ENCODE peak calls at places on chromosomes 16 and 17, in six cellular contexts. O, F, P, X, E and T are unnamed samples. For H3K4me1, the result is how much of the 10 kb centered on the place peaks cover.

GRCh38 chr16:20333120-20333519 is 5.8 kb upstream of the GP2 start:
- DNase-seq in O (no peak), F (no peak), P (no peak), X (no peak), E (no peak), T (no peak)

GRCh38 chr17:17987187-17987896 is 14.7 kb downstream of the DRC3 start:
- DNase-seq in O (no peak), F (no peak), P (no peak), X (no peak), E (no peak), T (no peak)

GRCh38 chr16:29824589-29825144 is 4.4 kb downstream of the MVP start:
- DNase-seq in O (peak), F (no peak), P (no peak), X (peak), E (no peak), T (no peak)

GRCh38 chr16:68444058-68444657 is 4.2 kb downstream of the SMPD3 start:
- DNase-seq in O (peak), F (peak), P (peak), X (peak), E (no peak), T (peak)

GRCh38 chr16:10296956-10297340 is 88.9 kb upstream of the ATF7IP2 start:
- DNase-seq in O (no peak), F (no peak), P (no peak), X (no peak), E (no peak), T (no peak)

GRCh38 chr17:10183931-10184930 is 14.2 kb downstream of the GAS7 start:
- DNase-seq in O (no peak), F (no peak), P (no peak), X (no peak), E (no peak), T (peak)

GRCh38 chr16:53689636-53690035 is 14.0 kb downstream of the RPGRIP1L start:
- DNase-seq in O (peak), F (no peak), P (no peak), X (no peak), E (no peak), T (no peak)

GRCh38 chr17:59001158-59001814 is 105.4 kb downstream of the TRIM37 start:
- DNase-seq in O (peak), F (peak), P (no peak), X (peak), E (no peak), T (peak)

GRCh38 chr16:53558665-53559064 is 55.7 kb upstream of the AKTIP start:
- DNase-seq in O (no peak), F (no peak), P (no peak), X (no peak), E (no peak), T (no peak)

GRCh38 chr17:61837175-61838051 is 25.9 kb downstream of the BRIP1 start:
- DNase-seq in O (peak), F (no peak), P (peak), X (peak), E (no peak), T (peak)

GRCh38 chr16:537415-538335 is 10.2 kb downstream of the CAPN15 start:
- DNase-seq in O (no peak), F (no peak), P (no peak), X (no peak), E (no peak), T (no peak)

GRCh38 chr17:32626371-32626770 is 139.6 kb downstream of the CDK5R1 start:
- DNase-seq in O (no peak), F (no peak), P (no peak), X (no peak), E (no peak), T (no peak)

GRCh38 chr17:2057130-2057713 is 2.3 kb downstream of the HIC1 start:
- DNase-seq in O (no peak), F (no peak), P (no peak), X (peak), E (no peak), T (peak)

GRCh38 chr17:2056221-2057129 is 1.6 kb downstream of the HIC1 start:
- DNase-seq in O (peak), F (peak), P (no peak), X (peak), E (no peak), T (peak)

GRCh38 chr17:2059125-2059836 is 4.4 kb downstream of the HIC1 start:
- DNase-seq in O (no peak), F (peak), P (no peak), X (no peak), E (no peak), T (peak)

GRCh38 chr17:2058521-2059124 is 3.7 kb downstream of the HIC1 start:
- DNase-seq in O (peak), F (peak), P (no peak), X (peak), E (no peak), T (peak)

DNA sequence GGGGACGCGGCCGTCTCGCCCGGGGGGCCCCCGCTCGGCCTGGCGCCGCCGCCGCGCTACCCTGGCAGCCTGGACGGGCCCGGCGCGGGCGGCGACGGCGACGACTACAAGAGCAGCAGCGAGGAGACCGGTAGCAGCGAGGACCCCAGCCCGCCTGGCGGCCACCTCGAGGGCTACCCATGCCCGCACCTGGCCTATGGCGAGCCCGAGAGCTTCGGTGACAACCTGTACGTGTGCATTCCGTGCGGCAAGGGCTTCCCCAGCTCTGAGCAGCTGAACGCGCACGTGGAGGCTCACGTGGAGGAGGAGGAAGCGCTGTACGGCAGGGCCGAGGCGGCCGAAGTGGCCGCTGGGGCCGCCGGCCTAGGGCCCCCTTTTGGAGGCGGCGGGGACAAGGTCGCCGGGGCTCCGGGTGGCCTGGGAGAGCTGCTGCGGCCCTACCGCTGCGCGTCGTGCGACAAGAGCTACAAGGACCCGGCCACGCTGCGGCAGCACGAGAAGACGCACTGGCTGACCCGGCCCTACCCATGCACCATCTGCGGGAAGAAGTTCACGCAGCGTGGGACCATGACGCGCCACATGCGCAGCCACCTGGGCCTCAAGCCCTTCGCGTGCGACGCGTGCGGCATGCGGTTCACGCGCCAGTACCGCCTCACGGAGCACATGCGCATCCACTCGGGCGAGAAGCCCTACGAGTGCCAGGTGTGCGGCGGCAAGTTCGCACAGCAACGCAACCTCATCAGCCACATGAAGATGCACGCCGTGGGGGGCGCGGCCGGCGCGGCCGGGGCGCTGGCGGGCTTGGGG is 3.0 kb downstream of the HIC1 start:
- DNase-seq in O (peak), F (peak), P (no peak), X (peak), E (no peak), T (peak)
- H2BK15ac ChIP-seq in O (no peak), F (no peak), P (no peak), X (no peak), E (peak), T (no peak)

GRCh38 chr16:85626191-85626951 is 13.2 kb downstream of the GSE1 start:
- DNase-seq in O (no peak), F (peak), P (peak), X (peak), E (no peak), T (peak)

GRCh38 chr16:85623997-85624601 is 11.0 kb downstream of the GSE1 start:
- DNase-seq in O (no peak), F (no peak), P (no peak), X (no peak), E (no peak), T (no peak)

GRCh38 chr16:85625053-85625452 is 11.9 kb downstream of the GSE1 start:
- DNase-seq in O (no peak), F (no peak), P (no peak), X (no peak), E (no peak), T (no peak)

GRCh38 chr16:85624646-85625045 is 11.5 kb downstream of the GSE1 start:
- DNase-seq in O (no peak), F (no peak), P (no peak), X (no peak), E (no peak), T (no peak)

GRCh38 chr16:85625485-85626117 is 12.5 kb downstream of the GSE1 start:
- DNase-seq in O (no peak), F (no peak), P (no peak), X (no peak), E (no peak), T (no peak)
- H3K4me1 ChIP-seq in O (under half), F (under half), P (under half), X (under half), E (under half), T (under half)

GRCh38 chr17:82004485-82005455 is 17.9 kb downstream of the CENPX start:
- DNase-seq in O (no peak), F (no peak), P (no peak), X (no peak), E (no peak), T (no peak)

GRCh38 chr17:82001657-82002056 is 21.0 kb downstream of the CENPX start:
- DNase-seq in O (no peak), F (no peak), P (no peak), X (no peak), E (no peak), T (no peak)

GRCh38 chr17:82005701-82006348 is 16.9 kb downstream of the CENPX start:
- DNase-seq in O (no peak), F (no peak), P (no peak), X (no peak), E (no peak), T (no peak)

GRCh38 chr17:82000803-82001649 is 21.7 kb downstream of the CENPX start:
- DNase-seq in O (no peak), F (no peak), P (no peak), X (no peak), E (no peak), T (no peak)

GRCh38 chr17:82003411-82004381 is 19.0 kb downstream of the CENPX start:
- DNase-seq in O (peak), F (no peak), P (no peak), X (peak), E (no peak), T (peak)
- H3K4ac ChIP-seq in O (peak), F (no peak), P (no peak), X (peak), E (no peak), T (no peak)

GRCh38 chr16:12330541-12330940 is 354.0 kb downstream of the SNX29 start:
- DNase-seq in O (no peak), F (no peak), P (no peak), X (no peak), E (no peak), T (no peak)
- H2BK15ac ChIP-seq in O (no peak), F (no peak), P (no peak), X (no peak), E (no peak), T (no peak)

GRCh38 chr16:89467382-89467781 is 23.0 kb downstream of the ANKRD11 start:
- DNase-seq in O (no peak), F (no peak), P (no peak), X (no peak), E (no peak), T (no peak)

GRCh38 chr16:89473136-89473712 is 17.1 kb downstream of the ANKRD11 start:
- DNase-seq in O (no peak), F (no peak), P (no peak), X (no peak), E (no peak), T (no peak)

GRCh38 chr16:89472711-89473075 is 17.7 kb downstream of the ANKRD11 start:
- DNase-seq in O (no peak), F (no peak), P (no peak), X (no peak), E (no peak), T (no peak)

GRCh38 chr16:89473791-89474414 is 16.5 kb downstream of the ANKRD11 start:
- DNase-seq in O (peak), F (no peak), P (no peak), X (peak), E (no peak), T (peak)

DNA sequence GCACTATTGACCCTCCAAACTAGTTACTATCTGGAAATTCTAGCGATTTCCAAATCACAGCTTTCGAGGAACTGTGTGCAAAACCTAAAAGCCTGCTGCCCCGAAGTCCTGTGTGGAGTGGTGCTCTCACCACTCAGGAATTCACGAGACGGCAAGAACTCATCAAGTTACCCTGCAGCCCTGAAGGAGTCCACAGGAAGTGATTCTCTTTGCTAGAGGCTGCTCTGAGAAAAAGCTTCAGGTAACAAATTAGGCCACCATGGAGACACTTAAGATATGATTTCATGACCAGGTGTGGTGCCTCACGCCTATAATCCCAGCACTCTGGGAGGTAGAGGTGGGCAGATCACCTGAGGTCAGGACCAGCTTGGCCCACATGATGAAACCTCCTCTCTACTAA is 19.1 kb downstream of the ANKRD11 start:
- DNase-seq in O (peak), F (no peak), P (no peak), X (peak), E (no peak), T (peak)
- H3K4me1 ChIP-seq in O (under half), F (under half), P (under half), X (under half), E (under half), T (under half)

DNA sequence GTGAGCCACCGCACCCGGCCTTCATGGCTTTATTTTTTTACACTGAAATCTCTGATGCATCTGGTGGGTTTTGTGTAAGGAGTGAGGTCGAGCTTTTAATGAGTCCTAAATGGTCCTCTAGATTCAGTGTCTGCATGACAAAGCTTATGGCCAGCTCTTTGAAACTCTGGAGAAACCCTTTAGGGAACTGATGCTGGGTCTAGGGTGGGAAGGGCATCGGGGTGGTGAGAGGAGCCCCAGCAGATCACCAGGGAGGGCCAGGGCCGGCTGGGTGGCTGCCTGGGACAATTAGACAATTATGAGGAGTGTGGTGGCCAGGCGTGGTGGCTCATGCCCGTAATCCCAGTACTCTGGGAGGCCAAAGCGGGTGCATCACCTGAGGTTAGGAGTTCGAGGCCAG is 93.9 kb downstream of the SEC14L1 start:
- DNase-seq in O (no peak), F (no peak), P (no peak), X (peak), E (no peak), T (no peak)
- H3K4ac ChIP-seq in O (peak), F (no peak), P (no peak), X (peak), E (no peak), T (no peak)